ENCODE peak calls at places on chromosome 19, in six cellular contexts. K is A549, C is sigmoid colon, S is stomach, Y is ovary, B is tibial nerve. J is an unnamed sample.

GRCh38 chr19:633786-634639 is 676 bp upstream of the POLRMT start:
- DNase-seq in Y (no peak), C (no peak), B (no peak), S (no peak), K (no peak), J (no peak)

GRCh38 chr19:37942516-37942902 is 35.5 kb downstream of the SIPA1L3 start:
- DNase-seq in S (peak; percentile 2), Y (no peak), K (no peak), B (no peak), C (no peak), J (no peak)

GRCh38 chr19:44947041-44947581 is 1.3 kb downstream of the APOC2 start:
- DNase-seq in S (no peak), C (no peak), B (no peak), K (no peak), Y (no peak), J (no peak)

GRCh38 chr19:37986048-37986750 is 79.2 kb downstream of the SIPA1L3 start:
- DNase-seq in B (no peak), K (no peak), Y (no peak), C (no peak), S (no peak), J (no peak)

GRCh38 chr19:42433503-42434260 is 6.5 kb upstream of the LIPE start:
- DNase-seq in S (peak; percentile 80), K (peak; percentile 90), C (no peak), B (peak; percentile 80), Y (peak; percentile 50), J (peak; percentile 93)

GRCh38 chr19:41945135-41945766 is 13.9 kb downstream of the RABAC1 start:
- DNase-seq in S (peak; percentile 61), C (no peak), B (no peak), Y (no peak), K (no peak), J (peak; percentile 83)

GRCh38 chr19:10782795-10783194 is 53.2 kb downstream of the TMED1 start:
- DNase-seq in S (no peak), B (no peak), K (no peak), Y (no peak), C (no peak), J (no peak)

GRCh38 chr19:15379996-15380647 is 535 bp upstream of the AKAP8 start:
- DNase-seq in Y (peak; percentile 48), S (peak; percentile 56), B (no peak), K (peak; percentile 74), C (peak; percentile 81), J (peak; percentile 80)

GRCh38 chr19:29259153-29259552 is 46.2 kb upstream of the UQCRFS1 start:
- DNase-seq in Y (no peak), C (no peak), B (no peak), K (peak; percentile 51), S (no peak), J (no peak)

GRCh38 chr19:52601025-52601973 is 31.2 kb downstream of the ZNF701 start:
- DNase-seq in S (peak; percentile 97), C (peak; percentile 97), K (no peak), Y (peak; percentile 96), B (peak; percentile 91), J (peak; percentile 98)

GRCh38 chr19:29711584-29712132 is 3.4 kb downstream of the C19orf12 start:
- DNase-seq in B (no peak), Y (no peak), C (no peak), S (no peak), K (no peak), J (no peak)

GRCh38 chr19:45518469-45518826 is 11.2 kb downstream of the VASP start:
- DNase-seq in Y (no peak), C (no peak), B (no peak), K (peak; percentile 61), S (peak; percentile 56), J (peak; percentile 57)

GRCh38 chr19:5293607-5294089 is 47.0 kb downstream of the PTPRS start:
- DNase-seq in B (no peak), K (no peak), C (peak; percentile 79), S (peak; percentile 49), Y (peak; percentile 56), J (no peak)

GRCh38 chr19:42563352-42564210 is 31.1 kb downstream of the CEACAM8 start:
- DNase-seq in K (peak; percentile 76), C (no peak), B (no peak), S (peak; percentile 29), Y (no peak), J (peak; percentile 35)

GRCh38 chr19:15502264-15502663 is 6.1 kb upstream of the CYP4F22 start:
- DNase-seq in K (no peak), Y (no peak), B (no peak), C (no peak), S (no peak), J (no peak)

GRCh38 chr19:8304841-8305621 is 3.1 kb downstream of the CD320 start:
- DNase-seq in S (peak; percentile 26), K (no peak), C (peak; percentile 60), B (peak; percentile 10), Y (peak; percentile 21), J (peak; percentile 19)

GRCh38 chr19:48696353-48697010 is 711 bp downstream of the FUT2 start:
- DNase-seq in K (no peak), S (peak; percentile 47), C (no peak), B (no peak), Y (no peak), J (peak; percentile 41)

GRCh38 chr19:35204799-35205732 is 23.5 kb downstream of the FAM187B start:
- DNase-seq in K (no peak), C (no peak), B (no peak), S (no peak), Y (no peak), J (peak; percentile 58)

GRCh38 chr19:1259873-1260748 is 9.0 kb upstream of the CIRBP start:
- DNase-seq in Y (no peak), C (peak; percentile 73), S (no peak), K (peak; percentile 77), B (no peak), J (peak; percentile 63)

GRCh38 chr19:47094557-47095517 is 18.7 kb downstream of the ZC3H4 start:
- DNase-seq in Y (peak; percentile 37), K (no peak), S (peak; percentile 48), C (no peak), B (no peak), J (peak; percentile 66)

GRCh38 chr19:37855098-37855497 is 51.3 kb downstream of the WDR87 start:
- DNase-seq in B (no peak), K (no peak), S (no peak), C (no peak), Y (no peak), J (peak; percentile 8)

GRCh38 chr19:23522431-23522830 is 127.2 kb upstream of the ZNF91 start:
- DNase-seq in B (no peak), K (no peak), S (no peak), Y (no peak), C (no peak), J (no peak)

GRCh38 chr19:54002495-54003315 is 11.3 kb downstream of the CACNG6 start:
- DNase-seq in C (no peak), S (no peak), Y (no peak), K (no peak), B (no peak), J (no peak)

GRCh38 chr19:48812094-48812929 is 1.5 kb upstream of the BCAT2 start:
- DNase-seq in Y (peak; percentile 98), S (peak; percentile 93), B (peak; percentile 90), K (peak; percentile 53), C (peak; percentile 98), J (peak; percentile 93)

GRCh38 chr19:21568816-21569496 is 63.6 kb downstream of the ZNF429 start:
- DNase-seq in K (no peak), B (peak; percentile 87), Y (peak; percentile 92), C (peak; percentile 94), S (peak; percentile 83), J (peak; percentile 81)

GRCh38 chr19:44807652-44808462 is 1.0 kb upstream of the BCAM start:
- DNase-seq in C (no peak), Y (peak; percentile 43), S (peak; percentile 59), K (peak; percentile 74), B (no peak), J (peak; percentile 40)

GRCh38 chr19:35318679-35319448 is 10.1 kb upstream of the CD22 start:
- DNase-seq in B (no peak), K (peak; percentile 84), C (peak; percentile 73), S (peak; percentile 32), Y (peak; percentile 65), J (peak; percentile 16)

GRCh38 chr19:16112778-16113177 is 1.1 kb downstream of the RAB8A start:
- DNase-seq in C (no peak), B (no peak), Y (no peak), K (no peak), S (no peak), J (no peak)

GRCh38 chr19:5086725-5087439 is 118.0 kb downstream of the KDM4B start:
- DNase-seq in Y (no peak), S (no peak), C (no peak), K (peak; percentile 30), B (no peak), J (no peak)

DNA sequence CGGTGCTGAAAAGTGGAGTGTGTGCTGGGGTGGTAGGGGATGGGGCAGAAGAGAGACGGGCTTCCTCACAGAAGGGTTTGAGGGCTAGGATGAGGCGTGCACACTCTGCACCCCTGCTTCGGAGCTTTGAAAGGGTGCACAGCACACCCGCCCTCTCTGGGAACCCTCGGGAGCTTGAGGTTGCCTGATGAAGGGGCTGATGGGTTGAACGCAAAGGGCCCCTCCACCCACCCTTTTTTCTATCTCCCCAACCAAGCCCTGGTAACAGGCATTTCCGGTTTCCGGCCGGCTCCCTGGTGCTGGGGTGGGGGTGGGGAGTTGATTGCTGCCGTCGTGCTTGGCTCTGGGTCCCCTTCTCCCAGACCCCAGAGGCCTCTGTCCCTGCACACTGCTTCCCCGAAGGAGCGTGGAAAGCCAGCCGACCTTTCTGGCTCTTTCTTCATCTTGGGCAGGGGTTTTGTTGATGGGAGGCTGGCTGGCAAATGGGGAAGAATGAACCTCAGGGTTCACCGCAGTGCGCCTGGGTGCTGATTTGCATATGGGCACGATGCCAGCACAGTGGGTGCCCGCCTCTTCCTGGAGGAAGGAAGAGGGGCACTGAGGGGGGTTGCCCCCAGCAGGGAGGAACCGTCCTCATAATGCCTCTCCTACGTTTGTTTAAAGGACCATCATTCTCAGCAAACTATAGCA is 29.0 kb downstream of the VAV1 start:
- DNase-seq in C (peak; percentile 82), Y (peak; percentile 17), K (peak; percentile 87), S (peak; percentile 65), B (no peak), J (peak; percentile 82)
- TF ChIP-seq EP300 in C (no peak), Y (no peak), K (no peak), S (no peak), B (no peak), J (no peak)

GRCh38 chr19:50287331-50287730 is 41.8 kb downstream of the KCNC3 start:
- DNase-seq in C (no peak), S (no peak), Y (no peak), K (no peak), B (no peak), J (no peak)
- TF ChIP-seq EP300 in C (no peak), S (no peak), Y (no peak), K (no peak), B (no peak), J (no peak)

GRCh38 chr19:2973229-2973628 is 4.1 kb upstream of the TLE6 start:
- DNase-seq in S (no peak), C (no peak), Y (peak; percentile 63), K (no peak), B (no peak), J (no peak)
- TF ChIP-seq EP300 in S (no peak), C (no peak), Y (peak; percentile 96), K (no peak), B (peak; percentile 80), J (peak; percentile 2)

GRCh38 chr19:39390759-39391592 is at the start of the genes MED29 and PAF1:
- DNase-seq in K (peak; percentile 100), Y (peak; percentile 98), B (peak; percentile 93), S (peak; percentile 97), C (peak; percentile 99), J (peak; percentile 97)
- TF ChIP-seq EP300 in K (no peak), Y (peak; percentile 47), B (peak; percentile 70), S (no peak), C (no peak), J (no peak)

GRCh38 chr19:18557474-18558201 is at the start of gene KXD1:
- DNase-seq in C (peak; percentile 99), K (peak; percentile 97), S (peak; percentile 99), B (peak; percentile 93), Y (peak; percentile 97), J (peak; percentile 98)
- TF ChIP-seq EP300 in C (no peak), K (no peak), S (no peak), B (peak; percentile 92), Y (peak; percentile 69), J (peak; percentile 47)

J was measured in transverse colon.